ENCODE peak calls at places on chromosomes 5 and 9, in five cellular contexts. Y is H7, K is Panc1, E is AML-193, G is M059J. N is an unnamed sample.

GRCh38 chr9:3986060-3986459 is 313.8 kb downstream of the GLIS3 start:
- DNase-seq in G (no peak), K (no peak), E (no peak), Y (no peak), N (no peak)

GRCh38 chr9:137556069-137556838 is 4.6 kb downstream of the MRPL41 start:
- DNase-seq in Y (no peak), G (peak), E (no peak), K (no peak), N (no peak)

GRCh38 chr5:178435321-178436238 is 154.6 kb downstream of the COL23A1 start:
- DNase-seq in K (no peak), E (no peak), G (no peak), Y (peak), N (no peak)

GRCh38 chr9:95017062-95017461 is 290.6 kb downstream of the AOPEP start:
- DNase-seq in K (no peak), G (peak), Y (no peak), E (no peak), N (no peak)

GRCh38 chr9:42378418-42378815 is 195.0 kb downstream of the SPATA31A6 start:
- DNase-seq in Y (no peak), E (no peak), K (no peak), G (no peak), N (no peak)

GRCh38 chr9:111232997-111233790 is 96.8 kb downstream of the OR2K2 start:
- DNase-seq in E (no peak), G (peak), Y (peak), K (no peak), N (no peak)

GRCh38 chr9:137242329-137243204 is 1.5 kb downstream of the TUBB4B start:
- DNase-seq in K (no peak), E (no peak), G (no peak), Y (no peak), N (no peak)

GRCh38 chr9:16618524-16618923 is 251.9 kb downstream of the BNC2 start:
- DNase-seq in Y (no peak), G (no peak), K (no peak), E (no peak), N (no peak)

GRCh38 chr5:95773325-95774059 is 42.4 kb downstream of the RHOBTB3 start:
- DNase-seq in Y (no peak), G (peak), K (no peak), E (peak), N (no peak)

GRCh38 chr5:118548761-118549160 is 439.6 kb downstream of the DTWD2 start:
- DNase-seq in G (no peak), Y (no peak), K (no peak), E (no peak), N (no peak)

GRCh38 chr5:157689942-157690689 is 18.8 kb downstream of the C5orf52 start:
- DNase-seq in E (no peak), G (no peak), K (no peak), Y (peak), N (no peak)

GRCh38 chr9:89455356-89455824 is 42.5 kb downstream of the SEMA4D start:
- DNase-seq in G (no peak), E (no peak), K (no peak), Y (no peak), N (no peak)

GRCh38 chr9:31908158-31908890 is 476.1 kb upstream of the ACO1 start:
- DNase-seq in G (peak), K (no peak), Y (no peak), E (no peak), N (no peak)

GRCh38 chr5:152514827-152515397 is 109.8 kb upstream of the NMUR2 start:
- DNase-seq in Y (no peak), E (peak), G (peak), K (no peak), N (no peak)

GRCh38 chr5:2754621-2755370 is 3.3 kb upstream of the IRX2 start:
- DNase-seq in G (no peak), E (no peak), K (no peak), Y (peak), N (no peak)

GRCh38 chr9:6444108-6444507 is 31.1 kb downstream of the UHRF2 start:
- DNase-seq in K (no peak), E (peak), Y (no peak), G (no peak), N (no peak)